ENCODE peak calls at places on chromosome 16, in four cellular contexts. G, U, P and B are unnamed samples.

GRCh38 chr16:55628306-55628968 is 27.4 kb upstream of the SLC6A2 start:
- DNase-seq in G (no peak), U (no peak), P (no peak), B (no peak)

GRCh38 chr16:81445926-81446317 is 1.3 kb downstream of the CMIP start:
- DNase-seq in G (no peak), U (no peak), P (no peak), B (peak)

GRCh38 chr16:5033256-5034166 is at the start of gene NAGPA:
- DNase-seq in G (peak), U (peak), P (peak), B (peak)

GRCh38 chr16:20901068-20901440 is 483 bp downstream of the LYRM1 start:
- DNase-seq in G (no peak), U (no peak), P (no peak), B (no peak)

GRCh38 chr16:53817117-53817516 is 113.2 kb downstream of the FTO start:
- DNase-seq in G (peak), U (peak), P (no peak), B (no peak)

GRCh38 chr16:23408242-23409201 is 44.5 kb downstream of the COG7 start:
- DNase-seq in G (no peak), U (peak), P (peak), B (peak)

GRCh38 chr16:778447-778846 is 9.7 kb downstream of the RPUSD1 start:
- DNase-seq in G (no peak), U (no peak), P (no peak), B (no peak)

GRCh38 chr16:29820271-29820701 is at the start of gene MVP:
- DNase-seq in G (peak), U (peak), P (peak), B (no peak)

GRCh38 chr16:68737046-68737729 is at the start of gene CDH1:
- DNase-seq in G (peak), U (no peak), P (no peak), B (no peak)

GRCh38 chr16:16144416-16144815 is 78.9 kb downstream of the ABCC6 start:
- DNase-seq in G (peak), U (no peak), P (no peak), B (no peak)

GRCh38 chr16:53421248-53421647 is 13.0 kb upstream of the RBL2 start:
- DNase-seq in G (no peak), U (no peak), P (no peak), B (no peak)

GRCh38 chr16:27107185-27107592 is 40.5 kb downstream of the C16orf82 start:
- DNase-seq in G (no peak), U (no peak), P (no peak), B (no peak)

GRCh38 chr16:88856122-88856827 is 472 bp downstream of the GALNS start:
- DNase-seq in G (no peak), U (no peak), P (no peak), B (no peak)

GRCh38 chr16:77993111-77993571 is 29.2 kb upstream of the CLEC3A start:
- DNase-seq in G (no peak), U (no peak), P (no peak), B (no peak)

GRCh38 chr16:27795992-27796614 is 246.2 kb downstream of the KATNIP start:
- DNase-seq in G (peak), U (peak), P (peak), B (no peak)

GRCh38 chr16:30721606-30722005 is 22.6 kb downstream of the SRCAP start:
- DNase-seq in G (no peak), U (no peak), P (no peak), B (no peak)

GRCh38 chr16:49350265-49351103 is 23.1 kb upstream of the C16orf78 start:
- DNase-seq in G (peak), U (peak), P (peak), B (peak)

GRCh38 chr16:29940656-29941055 is 14.6 kb upstream of the KCTD13 start:
- DNase-seq in G (peak), U (peak), P (no peak), B (no peak)

GRCh38 chr16:13471478-13471877 is 448.5 kb upstream of the ERCC4 start:
- DNase-seq in G (no peak), U (no peak), P (no peak), B (no peak)

GRCh38 chr16:67571464-67571863 is 9.1 kb downstream of the CTCF start:
- DNase-seq in G (no peak), U (peak), P (no peak), B (no peak)

GRCh38 chr16:67571981-67572431 is 9.7 kb downstream of the CTCF start:
- DNase-seq in G (no peak), U (peak), P (no peak), B (no peak)
- H3K4me3 ChIP-seq in G (no peak), U (no peak), P (no peak), B (no peak)

GRCh38 chr16:51051671-51052070 is 99.4 kb downstream of the SALL1 start:
- DNase-seq in G (no peak), U (no peak), P (no peak), B (no peak)

GRCh38 chr16:51049276-51049675 is 101.8 kb downstream of the SALL1 start:
- DNase-seq in G (no peak), U (no peak), P (no peak), B (no peak)

GRCh38 chr16:51048544-51048943 is 102.5 kb downstream of the SALL1 start:
- DNase-seq in G (peak), U (no peak), P (no peak), B (no peak)

GRCh38 chr16:51050379-51050710 is 100.7 kb downstream of the SALL1 start:
- DNase-seq in G (no peak), U (no peak), P (no peak), B (no peak)

GRCh38 chr16:51049678-51050378 is 101.2 kb downstream of the SALL1 start:
- DNase-seq in G (no peak), U (no peak), P (no peak), B (no peak)
- TF ChIP-seq CTCF in G (peak), U (no peak), P (no peak), B (no peak)

GRCh38 chr16:65117701-65118448 is 4.0 kb downstream of the CDH11 start:
- DNase-seq in G (peak), U (peak), P (peak), B (peak)
- H3K4me3 ChIP-seq in G (no peak), U (peak), P (no peak), B (peak)

GRCh38 chr16:10939649-10940206 is 2.5 kb downstream of the DEXI start:
- DNase-seq in G (no peak), U (no peak), P (no peak), B (no peak)
- TF ChIP-seq CTCF in G (no peak), U (no peak), P (no peak), B (no peak)

GRCh38 chr16:1966460-1966859 is at the start of gene RNF151:
- DNase-seq in G (no peak), U (no peak), P (no peak), B (no peak)
- H3K4me3 ChIP-seq in G (peak), U (peak), P (peak), B (peak)

DNA sequence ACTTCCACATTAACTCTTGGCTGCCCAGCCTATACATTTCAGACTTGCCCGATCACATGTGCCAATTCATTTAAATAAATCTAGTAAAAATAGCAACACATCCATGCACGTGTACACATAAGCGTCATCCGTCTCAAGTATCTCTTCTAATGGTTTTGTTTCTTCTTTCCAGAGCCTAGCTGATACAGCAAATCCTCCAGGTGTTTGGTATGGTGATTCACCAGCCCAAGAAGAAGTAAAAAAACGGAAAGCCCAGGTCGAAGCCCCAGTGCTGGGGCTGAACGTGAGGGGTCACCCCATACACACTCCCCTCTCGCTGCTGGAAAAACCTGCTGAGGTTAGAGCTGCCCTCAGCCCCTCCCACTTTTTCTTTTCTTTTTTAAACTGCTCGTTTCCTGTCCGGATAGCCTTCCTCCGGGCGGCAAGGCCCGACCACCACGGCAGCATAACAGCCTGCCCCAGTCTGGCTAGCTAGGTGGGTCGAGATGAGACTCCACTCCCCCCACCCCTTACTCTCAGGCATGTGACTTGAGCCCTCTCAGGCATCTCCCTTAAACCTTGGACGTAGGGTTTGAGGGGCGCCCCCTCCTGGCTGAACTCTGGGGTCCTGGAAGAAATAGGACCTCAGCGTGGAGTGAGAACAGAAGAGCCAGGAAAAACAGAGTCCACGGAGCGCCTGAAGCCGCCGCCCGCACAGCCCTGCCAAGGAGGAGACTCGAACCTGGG is 13.9 kb upstream of the OR1F1 start:
- DNase-seq in G (peak), U (no peak), P (no peak), B (no peak)
- TF ChIP-seq CTCF in G (peak), U (peak), P (no peak), B (no peak)

GRCh38 chr16:87582221-87582965 is 19.9 kb upstream of the JPH3 start:
- DNase-seq in G (no peak), U (peak), P (peak), B (no peak)
- H3K4me3 ChIP-seq in G (no peak), U (peak), P (peak), B (no peak)

GRCh38 chr16:84504420-84505248 is at the start of gene MEAK7:
- DNase-seq in G (peak), U (peak), P (peak), B (peak)
- TF ChIP-seq CTCF in G (no peak), U (no peak), P (peak), B (peak)

GRCh38 chr16:86220552-86220951 is 289.8 kb upstream of the FOXF1 start:
- DNase-seq in G (no peak), U (no peak), P (no peak), B (no peak)

GRCh38 chr16:86222965-86223551 is 287.3 kb upstream of the FOXF1 start:
- DNase-seq in G (no peak), U (peak), P (no peak), B (no peak)

GRCh38 chr16:86224126-86224525 is 286.2 kb upstream of the FOXF1 start:
- DNase-seq in G (no peak), U (no peak), P (no peak), B (no peak)

GRCh38 chr16:86221085-86221484 is 289.2 kb upstream of the FOXF1 start:
- DNase-seq in G (no peak), U (no peak), P (no peak), B (no peak)

GRCh38 chr16:86222541-86222940 is 287.8 kb upstream of the FOXF1 start:
- DNase-seq in G (no peak), U (peak), P (no peak), B (no peak)
- H3K4me3 ChIP-seq in G (no peak), U (peak), P (no peak), B (no peak)

DNA sequence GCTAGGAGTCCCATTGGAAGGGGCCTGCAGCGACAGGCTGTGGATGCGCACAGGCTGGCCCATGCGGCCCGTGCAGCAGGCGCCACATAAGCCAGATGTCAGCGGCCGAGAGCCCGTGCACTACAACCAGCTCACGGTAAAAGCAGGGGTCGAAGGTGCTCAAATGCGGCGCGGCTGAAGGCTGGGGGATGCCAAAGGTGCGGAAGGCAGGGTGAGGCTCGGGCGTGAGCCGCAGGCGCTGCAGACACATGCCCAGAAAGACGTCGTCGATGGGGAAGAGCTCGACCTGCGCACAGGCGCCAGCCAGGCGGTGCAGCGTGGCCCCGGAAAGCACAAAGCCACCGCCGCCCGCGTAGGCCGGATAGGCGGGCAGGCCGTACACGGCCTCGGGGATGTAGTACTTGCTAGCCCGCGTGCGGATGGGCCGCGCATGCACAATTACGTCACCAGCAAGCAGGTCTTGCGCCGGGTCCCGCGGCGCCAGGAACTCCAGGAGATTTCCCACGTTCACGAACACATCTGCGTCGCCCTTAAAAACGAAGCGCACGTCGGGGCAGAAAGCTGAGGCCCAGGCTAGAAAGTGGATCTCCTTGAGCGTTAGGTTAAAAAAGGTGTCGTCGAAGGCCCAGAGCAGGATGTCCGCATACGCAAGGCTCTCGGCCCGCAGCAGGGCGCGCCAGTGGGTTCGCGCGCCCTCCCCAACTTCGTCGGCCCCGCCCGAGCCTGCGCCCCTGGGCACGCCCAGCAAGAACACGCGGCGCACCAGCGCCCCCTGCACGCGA is 1.3 kb downstream of the B3GNT9 start:
- DNase-seq in G (no peak), U (no peak), P (no peak), B (no peak)
- TF ChIP-seq CTCF in G (no peak), U (no peak), P (no peak), B (no peak)